ENCODE peak calls at places on chromosomes 13 and 19, in four cellular contexts. Z, R, Y and D are unnamed samples.

GRCh38 chr13:113157206-113157928 is 1.1 kb upstream of the PROZ start:
- DNase-seq in Z (no peak), R (no peak), Y (no peak), D (no peak)

GRCh38 chr13:36819811-36820140 is 754 bp downstream of the RFXAP start:
- DNase-seq in Z (peak), R (no peak), Y (no peak), D (peak)

GRCh38 chr13:57073983-57074382 is 66.7 kb upstream of the PRR20A start:
- DNase-seq in Z (no peak), R (no peak), Y (no peak), D (no peak)

GRCh38 chr19:27744926-27745844 is 1467.8 kb downstream of the UQCRFS1 start:
- DNase-seq in Z (no peak), R (no peak), Y (no peak), D (no peak)

GRCh38 chr13:50267917-50268316 is 252.7 kb downstream of the KCNRG start:
- DNase-seq in Z (no peak), R (no peak), Y (peak), D (no peak)

GRCh38 chr19:34502582-34503545 is 21.3 kb downstream of the WTIP start:
- DNase-seq in Z (no peak), R (peak), Y (no peak), D (no peak)

GRCh38 chr13:54953786-54954185 is 1925.2 kb downstream of the OLFM4 start:
- DNase-seq in Z (no peak), R (no peak), Y (no peak), D (no peak)

GRCh38 chr19:45079911-45080469 is 930 bp downstream of the GEMIN7 start:
- DNase-seq in Z (peak), R (no peak), Y (no peak), D (no peak)

GRCh38 chr13:22789916-22790315 is 390.9 kb upstream of the SGCG start:
- DNase-seq in Z (no peak), R (no peak), Y (no peak), D (no peak)

GRCh38 chr13:57969961-57970360 is 338.4 kb downstream of the PCDH17 start:
- DNase-seq in Z (no peak), R (no peak), Y (no peak), D (no peak)

GRCh38 chr19:42313840-42314755 is 989 bp downstream of the TMEM145 start:
- DNase-seq in Z (no peak), R (peak), Y (no peak), D (no peak)

GRCh38 chr13:51370116-51370515 is 30.6 kb downstream of the SERPINE3 start:
- DNase-seq in Z (no peak), R (no peak), Y (no peak), D (peak)

GRCh38 chr19:54606891-54607781 is 13.7 kb downstream of the LILRA1 start:
- DNase-seq in Z (no peak), R (no peak), Y (no peak), D (no peak)

GRCh38 chr13:27425151-27425917 is 915 bp downstream of the GTF3A start:
- DNase-seq in Z (no peak), R (no peak), Y (no peak), D (no peak)

GRCh38 chr13:28128030-28128429 is 10.3 kb upstream of the PAN3 start:
- DNase-seq in Z (no peak), R (no peak), Y (no peak), D (no peak)

GRCh38 chr13:43522788-43523187 is 264.0 kb downstream of the ENOX1 start:
- DNase-seq in Z (no peak), R (no peak), Y (no peak), D (no peak)

GRCh38 chr19:4064551-4065260 is 2.0 kb downstream of the ZBTB7A start:
- DNase-seq in Z (peak), R (peak), Y (no peak), D (peak)

GRCh38 chr13:39273953-39274352 is 235.7 kb downstream of the NHLRC3 start:
- DNase-seq in Z (peak), R (no peak), Y (no peak), D (no peak)

GRCh38 chr19:13574933-13575332 is 68.7 kb upstream of the CACNA1A start:
- DNase-seq in Z (peak), R (peak), Y (peak), D (no peak)

GRCh38 chr19:45645068-45645630 is 6.0 kb upstream of the EML2 start:
- DNase-seq in Z (no peak), R (no peak), Y (no peak), D (no peak)

GRCh38 chr19:13813147-13813546 is 17.9 kb downstream of the ZSWIM4 start:
- DNase-seq in Z (no peak), R (no peak), Y (no peak), D (no peak)

GRCh38 chr19:45152504-45153338 is 8.1 kb downstream of the NKPD1 start:
- DNase-seq in Z (peak), R (peak), Y (no peak), D (peak)

GRCh38 chr13:108155185-108156106 is 59.9 kb downstream of the LIG4 start:
- DNase-seq in Z (peak), R (peak), Y (peak), D (peak)

GRCh38 chr19:38737297-38737865 is 6.9 kb downstream of the CAPN12 start:
- DNase-seq in Z (no peak), R (no peak), Y (no peak), D (no peak)

GRCh38 chr19:31125071-31125470 is 224.2 kb downstream of the TSHZ3 start:
- DNase-seq in Z (no peak), R (no peak), Y (no peak), D (no peak)

GRCh38 chr13:33228645-33229445 is 56.7 kb downstream of the STARD13 start:
- DNase-seq in Z (peak), R (peak), Y (peak), D (peak)

GRCh38 chr19:34904521-34904845 is 22.2 kb upstream of the ZNF30 start:
- DNase-seq in Z (peak), R (no peak), Y (no peak), D (no peak)

GRCh38 chr19:42362891-42363440 is 27.1 kb downstream of the CNFN start:
- DNase-seq in Z (no peak), R (no peak), Y (no peak), D (no peak)

GRCh38 chr13:83184819-83185218 is 697.5 kb downstream of the SLITRK1 start:
- DNase-seq in Z (no peak), R (no peak), Y (no peak), D (no peak)

GRCh38 chr13:66992683-66993082 is 237.5 kb downstream of the PCDH9 start:
- DNase-seq in Z (no peak), R (no peak), Y (no peak), D (no peak)

GRCh38 chr13:108377646-108378206 is 108.2 kb downstream of the TNFSF13B start:
- DNase-seq in Z (no peak), R (no peak), Y (no peak), D (no peak)

GRCh38 chr13:65866138-65866537 is 1364.0 kb downstream of the PCDH9 start:
- DNase-seq in Z (no peak), R (no peak), Y (no peak), D (no peak)

GRCh38 chr19:8965887-8966286 is 44.3 kb downstream of the MUC16 start:
- DNase-seq in Z (no peak), R (no peak), Y (no peak), D (no peak)

GRCh38 chr13:107025991-107026390 is 458.1 kb upstream of the ARGLU1 start:
- DNase-seq in Z (no peak), R (no peak), Y (no peak), D (no peak)

GRCh38 chr13:108957369-108958012 is 328.1 kb downstream of the MYO16 start:
- DNase-seq in Z (peak), R (no peak), Y (no peak), D (no peak)

DNA sequence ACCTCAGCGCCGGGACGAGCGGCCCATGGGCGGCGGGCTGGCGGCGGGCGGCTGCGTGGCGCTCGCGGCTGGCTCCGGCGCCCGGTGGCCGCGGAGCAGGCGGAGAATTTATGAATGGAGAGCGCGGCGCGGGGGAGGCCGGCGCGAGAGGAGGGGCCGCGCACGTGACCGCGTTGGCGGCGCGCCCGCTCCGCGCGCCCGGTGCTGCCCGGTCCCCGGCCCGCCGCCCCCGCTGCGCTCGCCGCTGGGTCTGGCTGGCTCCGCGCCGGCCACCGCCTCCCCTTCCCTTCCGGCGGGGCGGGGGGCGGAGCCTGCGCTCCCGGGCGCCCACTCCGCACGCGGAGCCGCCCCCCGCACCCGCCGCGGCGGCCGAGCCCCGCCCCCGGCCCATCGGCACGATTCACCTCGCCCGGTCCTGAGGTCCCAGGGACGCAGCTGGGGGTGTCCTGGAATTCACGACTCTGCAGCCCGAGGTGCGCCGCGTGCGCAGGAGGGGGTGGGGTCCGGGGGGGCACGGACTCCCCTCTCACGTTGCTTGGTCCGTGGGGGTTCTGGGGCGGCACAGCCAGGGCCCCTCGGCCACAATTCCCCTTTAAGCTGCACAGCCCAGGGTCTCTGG is at the start of gene CBARP:
- DNase-seq in Z (no peak), R (peak), Y (no peak), D (no peak)
- TF ChIP-seq POLR2AphosphoS5 in Z (no peak), R (peak), Y (no peak), D (no peak)

GRCh38 chr13:40681341-40682051 is 15.1 kb upstream of the FOXO1 start:
- DNase-seq in Z (no peak), R (peak), Y (no peak), D (no peak)

GRCh38 chr13:40677064-40677463 is 10.6 kb upstream of the FOXO1 start:
- DNase-seq in Z (no peak), R (no peak), Y (no peak), D (no peak)

GRCh38 chr13:40679586-40679985 is 13.1 kb upstream of the FOXO1 start:
- DNase-seq in Z (peak), R (no peak), Y (no peak), D (no peak)

GRCh38 chr13:40682449-40683240 is 16.2 kb upstream of the FOXO1 start:
- DNase-seq in Z (peak), R (no peak), Y (no peak), D (no peak)

DNA sequence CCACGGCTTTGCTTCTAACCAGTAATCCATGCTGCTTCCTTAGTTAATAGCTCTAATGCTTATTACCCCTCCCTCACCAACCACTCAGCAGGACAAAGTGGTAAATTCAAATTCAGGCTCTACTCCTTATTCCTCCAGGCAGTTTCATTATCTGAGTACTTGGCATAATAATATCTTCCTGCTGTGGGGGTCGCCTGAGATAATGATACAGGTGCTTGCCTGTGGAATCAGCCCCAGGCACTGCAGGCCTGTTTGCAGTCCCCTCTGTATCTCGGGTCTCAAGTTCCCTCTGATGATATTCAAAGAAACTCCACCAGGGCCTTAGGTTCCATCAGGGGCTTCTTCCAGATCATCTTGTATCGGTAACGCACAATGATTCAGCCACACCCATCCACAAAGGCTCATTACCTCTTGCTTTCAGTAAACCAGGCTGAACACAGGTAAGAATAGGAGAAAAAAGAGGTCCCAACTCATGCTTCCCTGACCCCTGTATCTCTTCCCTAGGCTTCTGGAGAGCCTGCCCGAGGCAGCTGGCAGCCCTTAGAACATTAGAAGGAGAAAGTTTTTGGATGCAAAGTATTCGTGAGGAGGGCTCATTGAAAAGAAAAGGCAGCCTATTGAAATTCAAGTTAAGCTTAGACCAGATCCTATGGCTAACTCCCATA is 14.3 kb upstream of the FOXO1 start:
- DNase-seq in Z (peak), R (no peak), Y (no peak), D (no peak)
- TF ChIP-seq CTCF in Z (no peak), R (no peak), Y (no peak), D (no peak)

DNA sequence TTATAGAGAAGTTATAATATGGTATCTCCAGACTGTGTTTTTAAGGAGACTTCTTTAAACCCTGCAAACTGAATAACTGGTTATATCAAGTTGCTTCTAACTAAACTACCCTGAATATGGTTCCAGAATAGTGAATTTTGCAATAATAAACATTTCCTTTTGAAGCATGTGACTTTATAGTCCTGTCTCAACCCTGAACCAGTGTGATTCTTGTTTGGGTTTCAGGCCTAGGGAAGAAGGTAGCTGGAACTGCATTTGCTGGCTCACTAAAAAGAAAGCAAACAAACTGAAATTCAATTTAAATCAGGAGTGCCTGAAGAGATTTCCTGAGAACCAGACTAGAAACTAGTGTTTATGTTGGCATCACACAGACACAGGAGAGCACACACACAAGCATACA is 4.9 kb downstream of the ARHGEF7 start:
- DNase-seq in Z (no peak), R (no peak), Y (no peak), D (no peak)
- TF ChIP-seq REST in Z (no peak), R (no peak), Y (no peak), D (no peak)

GRCh38 chr13:80871481-80871880 is 530.6 kb upstream of the SPRY2 start:
- DNase-seq in Z (no peak), R (no peak), Y (no peak), D (no peak)
- TF ChIP-seq POLR2AphosphoS5 in Z (no peak), R (no peak), Y (no peak), D (no peak)

DNA sequence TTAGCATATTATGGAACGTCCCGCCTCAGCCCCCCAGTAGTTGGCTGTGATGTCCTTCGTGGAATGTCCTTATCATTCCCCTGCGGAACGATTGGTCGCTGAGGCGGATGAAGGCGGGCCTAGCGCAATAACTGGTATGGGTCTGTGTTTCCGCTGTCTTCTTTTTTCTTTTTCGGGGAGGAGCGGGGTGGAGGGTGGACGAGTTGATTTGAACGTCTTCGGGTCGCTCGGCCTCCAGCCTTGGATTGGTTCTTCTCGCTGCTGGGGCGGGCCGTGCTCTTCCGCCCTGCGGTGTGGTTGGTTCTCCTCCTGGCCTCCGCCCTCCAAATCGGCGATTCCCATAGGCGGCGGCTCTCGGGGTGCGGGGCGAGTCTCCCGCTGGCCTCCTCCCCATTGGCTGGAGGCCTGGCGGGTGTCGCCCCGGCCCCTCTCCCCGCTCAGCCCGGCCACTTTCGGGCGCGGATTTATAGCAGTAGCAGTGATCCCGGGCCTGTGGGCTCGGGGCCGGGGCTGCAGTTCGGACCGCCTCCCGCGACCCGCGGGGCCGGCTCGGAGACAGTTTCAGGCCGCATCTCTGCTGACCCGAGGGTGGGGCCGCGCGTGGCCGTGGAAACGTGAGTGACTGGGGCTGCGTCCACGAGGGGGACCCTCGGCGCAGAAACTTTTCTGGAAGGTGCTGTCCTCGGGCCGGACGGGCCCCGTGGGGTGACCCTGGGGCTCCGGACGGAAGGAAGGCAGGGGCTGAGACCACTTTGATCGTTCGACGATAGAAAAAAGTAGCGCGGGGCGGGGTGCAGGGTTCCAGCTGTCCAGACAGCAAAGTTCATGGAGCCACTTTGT is 2.1 kb downstream of the ING1 start:
- DNase-seq in Z (peak), R (peak), Y (peak), D (peak)
- TF ChIP-seq CTCF in Z (no peak), R (peak), Y (peak), D (no peak)

DNA sequence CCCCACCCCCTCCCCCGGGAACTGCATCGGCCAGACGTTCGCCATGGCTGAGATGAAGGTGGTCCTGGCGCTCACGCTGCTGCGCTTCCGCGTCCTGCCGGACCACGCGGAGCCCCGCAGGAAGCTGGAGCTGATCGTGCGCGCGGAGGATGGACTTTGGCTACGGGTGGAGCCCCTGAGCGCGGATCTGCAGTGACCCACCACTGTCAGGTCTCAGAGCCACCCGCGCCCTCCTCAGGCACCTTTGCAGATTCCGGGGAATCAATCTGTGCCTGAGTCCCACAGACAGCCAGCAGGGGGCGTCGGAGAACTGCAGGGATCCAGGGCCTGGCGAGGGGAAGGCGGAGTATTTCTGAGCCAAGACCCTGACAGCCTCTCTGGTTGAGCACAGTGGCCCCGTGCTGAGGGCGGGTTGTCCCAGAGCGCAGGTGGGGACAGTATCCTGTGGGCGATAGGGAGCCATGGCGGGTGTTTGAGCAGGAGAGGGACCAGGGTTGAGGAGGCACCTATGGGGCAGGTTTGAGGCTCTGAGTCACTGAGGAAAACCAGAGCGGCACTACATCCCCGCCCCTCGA is 30.4 kb upstream of the CYP4F8 start:
- DNase-seq in Z (peak), R (peak), Y (peak), D (peak)
- TF ChIP-seq REST in Z (no peak), R (no peak), Y (no peak), D (peak)

GRCh38 chr13:76759877-76760276 is 126.3 kb downstream of the KCTD12 start:
- DNase-seq in Z (no peak), R (no peak), Y (no peak), D (no peak)

GRCh38 chr13:76754414-76754813 is 131.8 kb downstream of the KCTD12 start:
- DNase-seq in Z (no peak), R (no peak), Y (no peak), D (no peak)

GRCh38 chr13:76758257-76758656 is 127.9 kb downstream of the KCTD12 start:
- DNase-seq in Z (no peak), R (peak), Y (no peak), D (no peak)

GRCh38 chr13:76762731-76763130 is 123.5 kb downstream of the KCTD12 start:
- DNase-seq in Z (peak), R (no peak), Y (no peak), D (no peak)

GRCh38 chr13:76758738-76759137 is 127.5 kb downstream of the KCTD12 start:
- DNase-seq in Z (no peak), R (peak), Y (no peak), D (no peak)
- TF ChIP-seq POLR2AphosphoS5 in Z (no peak), R (no peak), Y (no peak), D (no peak)